ENCODE peak calls at places on chromosome 6, in nine cellular contexts. X is breast epithelium, E is ovary, B is adrenal gland, T is aorta, Z is fibroblast of lung, V is vagina, D is MM.1S, F is colonic mucosa. P is an unnamed sample.

GRCh38 chr6:81204741-81205140 is 547.7 kb downstream of the TENT5A start:
- DNase-seq in T (no peak), D (no peak), F (no peak), X (no peak), E (no peak), Z (peak; percentile 77), V (no peak), B (no peak), P (no peak)

GRCh38 chr6:24844061-24844460 is 45.3 kb upstream of the ARMH2 start:
- DNase-seq in T (no peak), X (no peak), F (no peak), Z (no peak), V (no peak), D (no peak), E (no peak), B (no peak), P (no peak)

GRCh38 chr6:135186255-135186654 is 5.1 kb downstream of the MYB start:
- DNase-seq in Z (no peak), B (no peak), D (no peak), V (no peak), T (no peak), X (no peak), F (no peak), E (no peak), P (no peak)

GRCh38 chr6:129672883-129673631 is 36.9 kb downstream of the ARHGAP18 start:
- DNase-seq in Z (peak; percentile 91), V (no peak), D (peak; percentile 40), E (no peak), X (no peak), T (no peak), F (no peak), B (no peak), P (no peak)

GRCh38 chr6:107813555-107814194 is 10.4 kb downstream of the SCML4 start:
- DNase-seq in T (no peak), F (no peak), X (no peak), B (no peak), Z (no peak), V (no peak), E (no peak), D (no peak), P (no peak)

GRCh38 chr6:113762611-113763010 is 94.5 kb upstream of the MARCKS start:
- DNase-seq in B (no peak), T (no peak), X (no peak), F (no peak), Z (no peak), E (no peak), D (no peak), V (no peak), P (no peak)

GRCh38 chr6:18022398-18023231 is 35.2 kb upstream of the KIF13A start:
- DNase-seq in T (no peak), D (no peak), F (no peak), B (no peak), V (no peak), Z (peak; percentile 87), E (no peak), X (no peak), P (no peak)

GRCh38 chr6:96110878-96111277 is 95.1 kb downstream of the FUT9 start:
- DNase-seq in T (no peak), F (no peak), B (no peak), Z (peak; percentile 6), E (no peak), X (no peak), V (no peak), D (no peak), P (no peak)

GRCh38 chr6:124577734-124578281 is 384.4 kb upstream of the RNF217 start:
- DNase-seq in D (no peak), F (no peak), Z (no peak), E (no peak), V (no peak), X (no peak), B (no peak), T (no peak), P (no peak)

GRCh38 chr6:169965657-169966311 is 214.4 kb downstream of the ERMARD start:
- DNase-seq in B (no peak), V (peak; percentile 74), Z (no peak), E (no peak), T (peak; percentile 56), F (peak; percentile 9), X (no peak), D (no peak), P (no peak)

GRCh38 chr6:25617997-25618396 is 34.0 kb upstream of the SCGN start:
- DNase-seq in D (no peak), F (no peak), X (no peak), Z (no peak), E (no peak), B (no peak), V (no peak), T (no peak), P (no peak)

GRCh38 chr6:47846752-47847151 is 64.9 kb downstream of the OPN5 start:
- DNase-seq in V (no peak), Z (no peak), F (no peak), B (no peak), T (no peak), D (no peak), X (no peak), E (no peak), P (no peak)

GRCh38 chr6:33926451-33926850 is 122.6 kb upstream of the MLN start:
- DNase-seq in V (no peak), D (peak; percentile 10), T (no peak), E (no peak), F (no peak), Z (peak; percentile 13), X (no peak), B (no peak), P (no peak)

GRCh38 chr6:64257586-64257985 is 622.0 kb downstream of the PHF3 start:
- DNase-seq in T (no peak), Z (no peak), E (no peak), B (no peak), X (no peak), F (no peak), D (no peak), V (no peak), P (no peak)

GRCh38 chr6:160137989-160138835 is 16.6 kb downstream of the SLC22A1 start:
- DNase-seq in Z (peak; percentile 62), X (no peak), B (peak; percentile 56), V (no peak), D (peak; percentile 43), T (no peak), E (peak; percentile 68), F (peak; percentile 69), P (peak; percentile 32)

GRCh38 chr6:169974663-169975062 is 223.2 kb downstream of the ERMARD start:
- DNase-seq in E (no peak), V (no peak), Z (no peak), T (no peak), D (no peak), F (no peak), X (peak; percentile 43), B (no peak), P (no peak)

GRCh38 chr6:167495506-167496391 is 170.9 kb downstream of the TTLL2 start:
- DNase-seq in T (peak; percentile 5), E (no peak), B (no peak), X (no peak), V (no peak), D (no peak), Z (no peak), F (no peak), P (no peak)
- H3K27ac ChIP-seq in T (no peak overlapping the region), E (no peak overlapping the region), B (no peak overlapping the region), X (no peak overlapping the region), V (no peak overlapping the region), D (no peak overlapping the region), Z (no peak overlapping the region), F (no peak overlapping the region), P (no peak overlapping the region)

GRCh38 chr6:13638014-13638413 is 22.9 kb downstream of the NOL7 start:
- DNase-seq in E (no peak), B (no peak), X (no peak), D (no peak), Z (no peak), V (no peak), F (no peak), T (no peak), P (no peak)
- H3K4me1 ChIP-seq in E (no peaks in the 10 kb centered on the region), B (peaks cover 10% of the 10 kb centered on the region), X (no peaks in the 10 kb centered on the region), D (no peaks in the 10 kb centered on the region), Z (no peaks in the 10 kb centered on the region), V (no peaks in the 10 kb centered on the region), F (no peaks in the 10 kb centered on the region), T (no peaks in the 10 kb centered on the region), P (peaks cover 6% of the 10 kb centered on the region)

DNA sequence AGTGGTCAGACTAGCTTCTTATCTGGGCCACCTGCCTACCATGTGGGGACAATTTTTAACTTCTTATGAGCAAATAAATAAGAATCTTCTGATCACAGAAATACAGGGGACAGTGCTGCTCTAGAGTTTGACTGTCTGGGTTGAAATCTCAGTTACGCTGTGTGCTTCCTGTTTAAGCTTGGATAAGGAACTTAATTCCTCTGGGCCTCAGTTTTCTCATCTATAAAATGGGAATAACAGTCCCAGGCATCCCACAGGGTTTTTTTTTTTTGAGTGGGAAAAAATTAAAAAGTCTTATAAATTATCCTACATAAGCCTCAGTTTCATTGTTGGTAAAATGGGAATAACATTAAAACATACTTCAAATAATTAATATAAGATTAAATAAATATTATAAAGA is 340.9 kb downstream of the ESR1 start:
- DNase-seq in D (no peak), E (no peak), T (no peak), B (no peak), F (no peak), X (no peak), Z (no peak), V (no peak), P (no peak)
- H3K36me3 ChIP-seq in D (no peaks in the 10 kb centered on the region), E (no peaks in the 10 kb centered on the region), T (peaks cover 11% of the 10 kb centered on the region), B (no peaks in the 10 kb centered on the region), F (peaks cover 6% of the 10 kb centered on the region), X (peaks cover 9% of the 10 kb centered on the region), Z (peaks cover 4% of the 10 kb centered on the region), V (peaks cover 30% of the 10 kb centered on the region), P (peaks cover 57% of the 10 kb centered on the region)

GRCh38 chr6:7139835-7140470 is 32.2 kb downstream of the RREB1 start:
- DNase-seq in T (no peak), V (no peak), E (no peak), F (no peak), D (no peak), Z (no peak), X (no peak), B (no peak), P (no peak)

GRCh38 chr6:7137335-7138106 is 29.8 kb downstream of the RREB1 start:
- DNase-seq in Z (peak; percentile 71), V (no peak), X (no peak), B (peak; percentile 68), D (peak; percentile 87), T (no peak), F (peak; percentile 69), E (peak; percentile 63), P (peak; percentile 27)

GRCh38 chr6:7138921-7139358 is 31.2 kb downstream of the RREB1 start:
- DNase-seq in F (peak; percentile 85), E (no peak), Z (no peak), D (no peak), X (peak; percentile 70), B (no peak), V (no peak), T (no peak), P (peak; percentile 64)

GRCh38 chr6:7136859-7137334 is 29.1 kb downstream of the RREB1 start:
- DNase-seq in F (no peak), D (peak; percentile 57), T (no peak), V (no peak), X (no peak), B (peak; percentile 16), E (no peak), Z (no peak), P (no peak)

DNA sequence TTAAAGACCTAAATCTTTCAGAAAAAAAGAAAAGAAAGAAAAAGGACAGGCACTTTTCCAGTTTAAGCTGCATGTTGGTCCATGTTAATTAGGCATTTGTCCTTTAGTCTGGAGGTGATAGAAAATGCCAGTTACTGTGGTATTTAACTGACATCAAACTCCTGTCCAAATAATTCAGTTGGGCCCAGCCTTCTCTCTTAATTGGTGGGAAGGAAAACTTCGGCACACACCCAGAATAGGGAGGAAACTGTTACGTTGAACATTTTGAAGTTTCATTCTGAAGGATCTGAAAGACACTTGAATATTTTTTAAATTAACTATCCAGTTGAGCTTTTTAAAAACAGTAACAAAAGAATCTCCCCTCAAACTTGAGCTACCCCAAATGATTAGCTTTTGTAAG is 30.4 kb downstream of the RREB1 start:
- DNase-seq in F (no peak), V (no peak), Z (no peak), X (no peak), B (no peak), E (no peak), T (no peak), D (no peak), P (no peak)
- H3K27ac ChIP-seq in F (peak overlapping the region; percentile 76), V (peak overlapping the region; percentile 61), Z (peak overlapping the region; percentile 32), X (peak overlapping the region; percentile 81), B (peak overlapping the region; percentile 79), E (no peak overlapping the region), T (no peak overlapping the region), D (peak overlapping the region; percentile 97), P (peak overlapping the region; percentile 91)